ENCODE peak calls at places on chromosomes 3 and 15, in seven cellular contexts. M, B, S, G, P, W and I are unnamed samples. For H3K9me3 and H3K4me1, the result is how much of the 10 kb centered on the place peaks cover.

GRCh38 chr3:28576590-28577220 is 228.1 kb upstream of the AZI2 start:
- DNase-seq in M (no peak), B (no peak), S (no peak), G (no peak), P (no peak), W (no peak), I (no peak)

GRCh38 chr3:26962419-26963355 is 340.1 kb downstream of the LRRC3B start:
- DNase-seq in M (no peak), B (no peak), S (no peak), G (no peak), P (no peak), W (no peak), I (no peak)

GRCh38 chr3:195551381-195551978 is 8.4 kb upstream of the PPP1R2 start:
- DNase-seq in M (no peak), B (no peak), S (no peak), G (no peak), P (no peak), W (no peak), I (peak)

GRCh38 chr3:159763466-159764210 is 225.0 kb upstream of the IL12A start:
- DNase-seq in M (peak), B (peak), S (no peak), G (peak), P (peak), W (peak), I (peak)

GRCh38 chr3:94226058-94226457 is 163.2 kb downstream of the NSUN3 start:
- DNase-seq in M (peak), B (no peak), S (no peak), G (no peak), P (no peak), W (no peak), I (no peak)

GRCh38 chr15:51067510-51067909 is 27.2 kb downstream of the TNFAIP8L3 start:
- DNase-seq in M (no peak), B (no peak), S (no peak), G (no peak), P (no peak), W (no peak), I (no peak)

GRCh38 chr15:70792171-70792573 is 28.8 kb upstream of the UACA start:
- DNase-seq in M (peak), B (no peak), S (no peak), G (no peak), P (no peak), W (no peak), I (no peak)

GRCh38 chr3:70863049-70863448 is 550.6 kb upstream of the MDFIC2 start:
- DNase-seq in M (no peak), B (no peak), S (no peak), G (no peak), P (no peak), W (no peak), I (no peak)

GRCh38 chr3:64360261-64360660 is 135.0 kb upstream of the PRICKLE2 start:
- DNase-seq in M (no peak), B (no peak), S (no peak), G (no peak), P (no peak), W (no peak), I (no peak)

GRCh38 chr3:51384145-51384729 is 854 bp upstream of the MANF start:
- DNase-seq in M (no peak), B (peak), S (no peak), G (no peak), P (peak), W (no peak), I (peak)

GRCh38 chr3:125143982-125144652 is 68.4 kb downstream of the SLC12A8 start:
- DNase-seq in M (peak), B (peak), S (no peak), G (no peak), P (no peak), W (no peak), I (peak)

GRCh38 chr3:55512586-55513343 is 25.7 kb upstream of the WNT5A start:
- DNase-seq in M (no peak), B (no peak), S (no peak), G (no peak), P (no peak), W (no peak), I (no peak)

GRCh38 chr15:89654847-89655805 is at the start of gene KIF7:
- DNase-seq in M (peak), B (peak), S (no peak), G (no peak), P (no peak), W (peak), I (no peak)

GRCh38 chr3:149384911-149385321 is 7.5 kb upstream of the TM4SF1 start:
- DNase-seq in M (peak), B (no peak), S (no peak), G (peak), P (no peak), W (no peak), I (no peak)

GRCh38 chr15:75655911-75656310 is 8.2 kb downstream of the SNX33 start:
- DNase-seq in M (no peak), B (no peak), S (no peak), G (no peak), P (no peak), W (no peak), I (no peak)

GRCh38 chr3:134056464-134056891 is 26.8 kb upstream of the SLCO2A1 start:
- DNase-seq in M (no peak), B (peak), S (no peak), G (no peak), P (peak), W (no peak), I (no peak)

GRCh38 chr3:153291052-153291689 is 129.1 kb downstream of the RAP2B start:
- DNase-seq in M (no peak), B (peak), S (no peak), G (no peak), P (no peak), W (no peak), I (no peak)

GRCh38 chr15:101134780-101135179 is 117.1 kb downstream of the CHSY1 start:
- DNase-seq in M (no peak), B (no peak), S (no peak), G (no peak), P (no peak), W (no peak), I (no peak)

GRCh38 chr3:47356201-47356600 is 24.6 kb upstream of the PTPN23 start:
- DNase-seq in M (no peak), B (no peak), S (no peak), G (no peak), P (no peak), W (no peak), I (no peak)

GRCh38 chr3:65617209-65617608 is 421.5 kb downstream of the MAGI1 start:
- DNase-seq in M (no peak), B (no peak), S (no peak), G (no peak), P (no peak), W (no peak), I (no peak)

GRCh38 chr3:77686560-77686959 is 646.7 kb downstream of the ROBO2 start:
- DNase-seq in M (no peak), B (peak), S (no peak), G (no peak), P (no peak), W (no peak), I (no peak)

GRCh38 chr3:141114816-141115458 is 63.8 kb downstream of the SPSB4 start:
- DNase-seq in M (no peak), B (peak), S (no peak), G (no peak), P (no peak), W (no peak), I (no peak)

GRCh38 chr15:55791576-55792400 is 48.8 kb upstream of the PRTG start:
- DNase-seq in M (peak), B (no peak), S (no peak), G (no peak), P (peak), W (no peak), I (no peak)

GRCh38 chr15:77821188-77821958 is 188.7 kb upstream of the LINGO1 start:
- DNase-seq in M (peak), B (peak), S (no peak), G (no peak), P (peak), W (no peak), I (peak)

GRCh38 chr15:66109826-66110225 is 143.7 kb downstream of the MEGF11 start:
- DNase-seq in M (no peak), B (no peak), S (no peak), G (no peak), P (no peak), W (no peak), I (no peak)
- H3K9me3 ChIP-seq in M (under half), B (under half), S (under half), G (under half), P (under half), W (under half), I (under half)

GRCh38 chr3:58143417-58144055 is 67.2 kb downstream of the DNASE1L3 start:
- DNase-seq in M (no peak), B (no peak), S (no peak), G (no peak), P (no peak), W (no peak), I (no peak)
- H3K27ac ChIP-seq in M (no peak), B (no peak), S (no peak), G (no peak), P (no peak), W (no peak), I (no peak)

DNA sequence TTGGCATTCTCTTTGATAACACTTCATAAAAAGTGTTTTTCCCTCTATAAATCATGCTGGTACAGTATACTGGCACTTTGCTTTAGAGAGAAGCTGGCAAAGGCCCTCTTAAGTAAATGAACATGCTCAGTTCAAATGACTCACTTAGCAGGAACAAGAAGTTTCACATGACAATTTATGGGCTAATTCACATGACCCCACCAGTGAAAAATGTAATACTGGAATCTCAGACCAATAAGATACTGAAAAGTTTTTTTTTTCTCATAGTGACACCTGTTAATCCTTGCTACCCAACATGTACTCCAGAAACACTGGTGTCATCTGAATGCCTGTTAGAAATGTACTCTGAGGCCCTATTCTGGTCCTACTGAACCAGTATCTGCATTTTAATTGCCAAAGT is 13.9 kb downstream of the BTBD1 start:
- DNase-seq in M (peak), B (no peak), S (no peak), G (no peak), P (no peak), W (no peak), I (no peak)
- H3K4me1 ChIP-seq in M (under half), B (under half), S (under half), G (under half), P (under half), W (under half), I (under half)

GRCh38 chr15:94893091-94893490 is 661.7 kb downstream of the MCTP2 start:
- DNase-seq in M (no peak), B (no peak), S (no peak), G (no peak), P (no peak), W (no peak), I (no peak)

DNA sequence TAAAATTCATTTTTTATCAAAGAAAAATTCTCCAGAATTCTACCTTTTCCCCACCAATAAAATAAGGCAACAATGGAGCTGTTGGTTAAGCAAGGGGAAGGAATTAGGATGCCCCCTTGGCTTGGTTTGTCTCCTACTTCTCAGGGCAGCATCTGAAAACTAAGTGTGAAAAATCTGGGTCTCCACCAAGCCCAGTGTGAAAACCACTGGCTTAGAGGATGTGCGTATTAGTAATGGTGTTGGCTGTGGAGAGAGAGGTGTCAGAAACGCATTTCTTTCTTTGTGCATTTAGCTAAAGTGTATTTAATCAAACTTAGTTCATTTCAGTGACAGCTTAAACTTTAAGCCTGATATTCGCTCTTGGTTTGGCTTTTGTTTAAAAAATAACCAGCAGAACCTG is 662.7 kb downstream of the MCTP2 start:
- DNase-seq in M (no peak), B (no peak), S (no peak), G (no peak), P (no peak), W (no peak), I (no peak)
- H3K9me3 ChIP-seq in M (under half), B (under half), S (under half), G (under half), P (under half), W (under half), I (under half)

GRCh38 chr3:45608296-45608695 is 13.7 kb downstream of the LIMD1 start:
- DNase-seq in M (no peak), B (no peak), S (no peak), G (no peak), P (no peak), W (no peak), I (no peak)
- H3K27ac ChIP-seq in M (no peak), B (peak), S (no peak), G (peak), P (peak), W (peak), I (peak)

DNA sequence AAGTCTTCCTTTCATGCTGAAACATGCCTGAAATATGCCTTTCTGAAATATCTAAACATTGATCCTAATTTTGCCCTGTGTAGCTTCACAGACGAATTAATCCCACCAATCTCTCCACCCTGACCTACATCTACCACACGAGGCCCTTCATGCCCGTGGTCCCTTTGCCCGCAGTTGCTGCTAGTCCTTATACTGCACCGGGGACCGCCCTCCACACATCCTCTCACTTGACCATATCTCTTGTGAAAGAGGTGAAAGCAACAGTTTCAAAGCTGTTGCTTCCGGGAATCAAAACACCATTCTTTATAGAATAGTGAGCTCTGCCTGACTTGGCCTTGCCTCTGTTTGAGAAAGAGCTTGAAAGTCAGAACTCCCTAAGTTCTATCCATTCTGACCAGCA is 499.5 kb downstream of the NTRK3 start:
- DNase-seq in M (no peak), B (no peak), S (no peak), G (no peak), P (no peak), W (no peak), I (no peak)
- H3K4me1 ChIP-seq in M (under half), B (under half), S (under half), G (under half), P (under half), W (under half), I (under half)

GRCh38 chr15:25208735-25209134 is 230.1 kb downstream of the UBE3A start:
- DNase-seq in M (no peak), B (no peak), S (no peak), G (no peak), P (no peak), W (no peak), I (no peak)
- H3K9me3 ChIP-seq in M (under half), B (under half), S (under half), G (under half), P (under half), W (under half), I (under half)

GRCh38 chr3:72238836-72239235 is 453.9 kb upstream of the PROK2 start:
- DNase-seq in M (no peak), B (no peak), S (no peak), G (no peak), P (no peak), W (no peak), I (no peak)

GRCh38 chr3:72234394-72234793 is 449.4 kb upstream of the PROK2 start:
- DNase-seq in M (peak), B (no peak), S (no peak), G (peak), P (no peak), W (peak), I (no peak)

GRCh38 chr3:72238341-72238740 is 453.4 kb upstream of the PROK2 start:
- DNase-seq in M (no peak), B (no peak), S (no peak), G (peak), P (no peak), W (no peak), I (no peak)

GRCh38 chr3:72241525-72241924 is 456.6 kb upstream of the PROK2 start:
- DNase-seq in M (no peak), B (no peak), S (no peak), G (no peak), P (no peak), W (no peak), I (no peak)

GRCh38 chr3:72237679-72238320 is 452.9 kb upstream of the PROK2 start:
- DNase-seq in M (peak), B (no peak), S (no peak), G (no peak), P (no peak), W (no peak), I (no peak)
- H3K27ac ChIP-seq in M (no peak), B (no peak), S (no peak), G (no peak), P (no peak), W (no peak), I (no peak)